ENCODE peak calls at places on chromosomes 4 and X, in four cellular contexts. O is GM12878, N is upper lobe of left lung, V is A549. X is an unnamed sample.

GRCh38 chr4:108155373-108155772 is 13.4 kb downstream of the LEF1 start:
- ATAC-seq in O (peak; percentile 61), N (no peak), V (no peak), X (no peak)

GRCh38 chr4:177862541-177863176 is 420.4 kb upstream of the AGA start:
- ATAC-seq in O (no peak), N (peak; percentile 17), V (no peak), X (no peak)

GRCh38 chrX:103626855-103627254 is 1.9 kb upstream of the TCEAL1 start:
- ATAC-seq in O (no peak), N (no peak), V (no peak), X (no peak)

GRCh38 chr4:98639523-98639922 is 18.9 kb downstream of the TSPAN5 start:
- ATAC-seq in O (peak; percentile 84), N (no peak), V (no peak), X (no peak)

GRCh38 chr4:147924604-147925412 is 192.9 kb downstream of the ARHGAP10 start:
- ATAC-seq in O (peak; percentile 68), N (no peak), V (peak; percentile 81), X (no peak)

GRCh38 chr4:169024762-169025161 is 14.7 kb upstream of the CBR4 start:
- ATAC-seq in O (peak; percentile 97), N (peak; percentile 71), V (peak; percentile 90), X (no peak)

GRCh38 chr4:102862747-102863146 is 6.0 kb upstream of the CISD2 start:
- ATAC-seq in O (no peak), N (peak; percentile 58), V (no peak), X (no peak)

GRCh38 chrX:49277520-49277799 is 7.9 kb downstream of the PPP1R3F start:
- ATAC-seq in O (no peak), N (no peak), V (no peak), X (no peak)

GRCh38 chrX:108699368-108699767 is 37.0 kb downstream of the IRS4 start:
- ATAC-seq in O (peak; percentile 92), N (no peak), V (peak; percentile 39), X (no peak)

GRCh38 chr4:110508827-110509446 is 33.0 kb downstream of the ENPEP start:
- ATAC-seq in O (peak; percentile 42), N (no peak), V (no peak), X (no peak)

GRCh38 chr4:134085525-134085924 is 116.1 kb downstream of the PABPC4L start:
- ATAC-seq in O (no peak), N (no peak), V (no peak), X (no peak)

GRCh38 chr4:18935956-18936355 is 914.4 kb upstream of the LCORL start:
- ATAC-seq in O (no peak), N (no peak), V (no peak), X (no peak)

GRCh38 chrX:53048169-53049126 is at the start of gene GPR173:
- ATAC-seq in O (no peak), N (peak; percentile 93), V (no peak), X (peak; percentile 91)

GRCh38 chrX:22314211-22314610 is 41.5 kb downstream of the CBLL2 start:
- ATAC-seq in O (no peak), N (no peak), V (no peak), X (no peak)

GRCh38 chr4:168536448-168536847 is 39.6 kb downstream of the PALLD start:
- ATAC-seq in O (no peak), N (no peak), V (no peak), X (no peak)

GRCh38 chrX:100636321-100636991 is at the start of gene TSPAN6:
- ATAC-seq in O (peak; percentile 72), N (peak; percentile 97), V (peak; percentile 100), X (peak; percentile 94)

GRCh38 chrX:128759745-128760144 is 707.5 kb upstream of the ACTRT1 start:
- ATAC-seq in O (no peak), N (no peak), V (peak; percentile 91), X (no peak)

GRCh38 chr4:126907389-126907788 is 725.4 kb upstream of the INTU start:
- ATAC-seq in O (no peak), N (no peak), V (no peak), X (no peak)

GRCh38 chrX:112669834-112670233 is 9.9 kb downstream of the LHFPL1 start:
- ATAC-seq in O (peak; percentile 6), N (no peak), V (no peak), X (no peak)

GRCh38 chrX:120200851-120201250 is 42.4 kb downstream of the RHOXF2 start:
- ATAC-seq in O (no peak), N (no peak), V (no peak), X (no peak)

GRCh38 chrX:69032601-69033000 is 132.7 kb downstream of the PJA1 start:
- ATAC-seq in O (no peak), N (no peak), V (no peak), X (no peak)

GRCh38 chr4:10396181-10396580 is 61.0 kb downstream of the ZNF518B start:
- ATAC-seq in O (no peak), N (no peak), V (no peak), X (no peak)

GRCh38 chr4:162852642-162853041 is 314.0 kb downstream of the NAF1 start:
- ATAC-seq in O (no peak), N (no peak), V (no peak), X (no peak)

GRCh38 chr4:54843106-54843505 is 185.3 kb downstream of the KIT start:
- ATAC-seq in O (no peak), N (no peak), V (no peak), X (no peak)

GRCh38 chr4:38387348-38387747 is 276.7 kb upstream of the KLF3 start:
- ATAC-seq in O (no peak), N (peak; percentile 71), V (no peak), X (peak; percentile 79)

GRCh38 chr4:5753366-5753765 is 42.4 kb downstream of the EVC start:
- ATAC-seq in O (no peak), N (no peak), V (no peak), X (no peak)

GRCh38 chr4:1463088-1463926 is 57.1 kb upstream of the NKX1-1 start:
- ATAC-seq in O (no peak), N (no peak), V (no peak), X (no peak)

GRCh38 chrX:115560211-115560977 is 580 bp upstream of the PLS3 start:
- ATAC-seq in O (no peak), N (peak; percentile 4), V (peak; percentile 72), X (peak; percentile 1)

GRCh38 chrX:19904778-19905367 is 17.5 kb upstream of the SH3KBP1 start:
- ATAC-seq in O (peak; percentile 93), N (peak; percentile 65), V (peak; percentile 88), X (peak; percentile 66)

GRCh38 chrX:131068945-131069719 is 11.0 kb downstream of the ARHGAP36 start:
- ATAC-seq in O (peak; percentile 49), N (no peak), V (peak; percentile 79), X (no peak)

GRCh38 chr4:101527186-101527585 is 179.9 kb upstream of the PPP3CA start:
- ATAC-seq in O (peak; percentile 99), N (no peak), V (no peak), X (no peak)

GRCh38 chrX:124239911-124240310 is 92.5 kb upstream of the TEX13D start:
- ATAC-seq in O (peak; percentile 92), N (no peak), V (no peak), X (no peak)

GRCh38 chr4:70667710-70668535 is 1.6 kb upstream of the JCHAIN start:
- ATAC-seq in O (peak; percentile 59), N (peak; percentile 59), V (no peak), X (no peak)

GRCh38 chrX:2484721-2485459 is 15.9 kb downstream of the DHRSX start:
- ATAC-seq in O (no peak), N (peak; percentile 59), V (no peak), X (peak; percentile 60)

GRCh38 chrX:153214934-153215333 is 35.9 kb downstream of the MAGEA1 start:
- ATAC-seq in O (peak; percentile 80), N (no peak), V (no peak), X (no peak)

GRCh38 chrX:8284131-8284530 is 113.1 kb upstream of the VCX2 start:
- ATAC-seq in O (peak; percentile 41), N (no peak), V (no peak), X (no peak)

GRCh38 chrX:17656035-17656418 is 81.3 kb upstream of the SCML1 start:
- ATAC-seq in O (no peak), N (no peak), V (no peak), X (no peak)

GRCh38 chr4:37475087-37475486 is 211.1 kb downstream of the RELL1 start:
- ATAC-seq in O (no peak), N (no peak), V (no peak), X (no peak)

GRCh38 chr4:128657638-128658037 is 151.9 kb upstream of the JADE1 start:
- ATAC-seq in O (no peak), N (no peak), V (no peak), X (no peak)

GRCh38 chr4:128658214-128658621 is 151.3 kb upstream of the JADE1 start:
- ATAC-seq in O (peak; percentile 62), N (no peak), V (no peak), X (no peak)

GRCh38 chr4:128663325-128663724 is 146.2 kb upstream of the JADE1 start:
- ATAC-seq in O (peak; percentile 81), N (no peak), V (no peak), X (no peak)

GRCh38 chr4:128661529-128661928 is 148.0 kb upstream of the JADE1 start:
- ATAC-seq in O (no peak), N (no peak), V (no peak), X (no peak)

GRCh38 chr4:128660361-128660964 is 149.0 kb upstream of the JADE1 start:
- ATAC-seq in O (no peak), N (peak; percentile 77), V (no peak), X (peak; percentile 93)
- TF ChIP-seq EP300 in O (no peak), N (no peak), V (no peak), X (peak; percentile 97)

DNA sequence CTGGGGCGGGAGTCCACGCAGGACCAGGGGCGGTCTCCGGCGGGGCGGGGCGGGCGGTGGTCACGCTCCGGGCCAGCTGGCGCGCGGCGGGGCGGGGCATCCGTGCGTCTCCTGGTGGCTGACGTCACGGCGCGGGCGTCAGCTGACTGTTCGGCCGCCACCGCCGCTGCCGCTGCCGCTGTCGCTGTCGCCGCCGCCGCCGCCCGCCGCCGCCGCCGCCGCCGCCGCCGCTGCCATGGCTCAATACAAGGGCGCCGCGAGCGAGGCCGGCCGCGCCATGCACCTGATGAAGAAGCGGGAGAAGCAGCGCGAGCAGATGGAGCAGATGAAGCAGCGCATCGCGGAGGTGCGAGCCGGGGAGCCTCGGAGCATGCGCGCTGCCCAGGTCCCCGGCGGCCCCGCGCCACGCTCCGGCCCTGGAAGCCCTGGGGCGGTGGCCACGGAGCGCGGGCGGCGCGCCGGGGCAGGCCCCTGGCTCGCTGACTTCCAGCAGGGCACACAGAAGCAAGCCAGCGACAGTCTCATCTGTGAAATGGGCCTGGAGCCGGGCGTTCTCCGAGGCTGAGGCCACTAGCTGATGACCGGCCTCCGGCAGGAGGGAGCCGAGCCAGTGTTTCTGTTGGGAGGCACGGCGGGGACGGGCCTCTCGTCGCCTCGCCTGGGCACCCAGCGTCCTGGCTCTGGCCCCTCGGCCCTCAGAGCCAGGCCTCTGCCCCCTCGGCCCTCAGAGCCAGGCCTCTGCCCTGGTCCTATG is at the start of gene FAM50A:
- ATAC-seq in O (peak; percentile 90), N (peak; percentile 95), V (peak; percentile 87), X (peak; percentile 95)
- TF ChIP-seq POLR2A in O (peak; percentile 31), N (no peak), V (peak; percentile 29), X (peak; percentile 81)

GRCh38 chr4:149465941-149466340 is 349.7 kb downstream of the IQCM start:
- ATAC-seq in O (no peak), N (peak; percentile 66), V (no peak), X (no peak)
- TF ChIP-seq EP300 in O (no peak), N (no peak), V (no peak), X (no peak)

DNA sequence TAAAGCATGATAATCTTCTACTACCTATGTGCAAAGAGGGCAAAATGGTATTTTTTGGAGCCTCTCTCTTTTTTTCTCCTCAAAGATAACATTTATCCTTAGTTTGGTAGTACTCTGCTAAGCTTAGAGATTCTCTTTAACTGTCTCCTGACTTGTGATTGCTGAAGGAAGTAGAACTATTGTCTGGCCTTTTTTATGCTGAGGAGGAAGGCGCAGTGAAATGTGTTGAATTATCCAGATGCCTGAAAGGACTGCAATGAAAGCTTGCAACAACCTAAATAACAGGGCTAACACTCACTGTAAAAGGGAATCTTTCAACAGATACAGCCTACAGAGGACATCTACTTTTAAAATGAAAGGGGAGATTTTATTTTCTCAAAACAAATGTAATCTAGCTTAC is 59.5 kb upstream of the CCDC160 start:
- ATAC-seq in O (no peak), N (no peak), V (no peak), X (no peak)
- TF ChIP-seq POLR2A in O (no peak), N (no peak), V (no peak), X (no peak)